ENCODE peak calls at places on chromosomes 3 and 15, in nine cellular contexts. R, S, L, M, K, P, V, C and H are unnamed samples.

GRCh38 chr15:77821188-77821958 is 188.7 kb upstream of the LINGO1 start:
- DNase-seq in R (peak), S (peak), L (no peak), M (peak), K (no peak), P (no peak), V (peak), C (peak), H (peak)

GRCh38 chr3:77079988-77080585 is 40.2 kb downstream of the ROBO2 start:
- DNase-seq in R (no peak), S (no peak), L (peak), M (no peak), K (no peak), P (no peak), V (no peak), C (no peak), H (no peak)

GRCh38 chr3:197021729-197022404 is 7.8 kb downstream of the MELTF start:
- DNase-seq in R (no peak), S (no peak), L (no peak), M (no peak), K (no peak), P (no peak), V (no peak), C (no peak), H (no peak)

GRCh38 chr3:139675327-139675726 is 2.4 kb downstream of the NMNAT3 start:
- DNase-seq in R (no peak), S (no peak), L (no peak), M (no peak), K (no peak), P (no peak), V (no peak), C (no peak), H (no peak)

GRCh38 chr3:188026191-188026968 is 127.6 kb upstream of the LPP start:
- DNase-seq in R (no peak), S (no peak), L (no peak), M (no peak), K (no peak), P (no peak), V (no peak), C (no peak), H (peak)

GRCh38 chr15:71651750-71652186 is 158.6 kb upstream of the NR2E3 start:
- DNase-seq in R (peak), S (peak), L (peak), M (peak), K (peak), P (no peak), V (no peak), C (peak), H (peak)

GRCh38 chr3:139309880-139310279 is 33.9 kb upstream of the MRPS22 start:
- DNase-seq in R (peak), S (no peak), L (no peak), M (peak), K (no peak), P (no peak), V (no peak), C (peak), H (no peak)

GRCh38 chr3:175956964-175957363 is 1097.8 kb downstream of the NAALADL2 start:
- DNase-seq in R (no peak), S (no peak), L (no peak), M (no peak), K (no peak), P (no peak), V (no peak), C (peak), H (peak)

GRCh38 chr15:92624401-92624991 is 31.1 kb downstream of the FAM174B start:
- DNase-seq in R (no peak), S (peak), L (no peak), M (no peak), K (peak), P (peak), V (peak), C (no peak), H (no peak)

GRCh38 chr15:70318594-70318993 is 220.9 kb upstream of the TLE3 start:
- DNase-seq in R (no peak), S (no peak), L (no peak), M (peak), K (no peak), P (no peak), V (no peak), C (no peak), H (no peak)

GRCh38 chr15:49196856-49197255 is 26.8 kb downstream of the GALK2 start:
- DNase-seq in R (no peak), S (no peak), L (no peak), M (no peak), K (no peak), P (no peak), V (no peak), C (no peak), H (no peak)

GRCh38 chr3:129783470-129783869 is 110.0 kb downstream of the TMCC1 start:
- DNase-seq in R (no peak), S (no peak), L (no peak), M (no peak), K (no peak), P (no peak), V (no peak), C (no peak), H (no peak)

GRCh38 chr3:133573629-133574194 is at the start of gene CDV3:
- DNase-seq in R (no peak), S (no peak), L (no peak), M (no peak), K (peak), P (no peak), V (no peak), C (no peak), H (no peak)

GRCh38 chr3:81622395-81622794 is 139.1 kb downstream of the GBE1 start:
- DNase-seq in R (no peak), S (no peak), L (no peak), M (no peak), K (no peak), P (no peak), V (no peak), C (peak), H (no peak)

GRCh38 chr3:113113361-113113760 is 98.0 kb upstream of the BOC start:
- DNase-seq in R (no peak), S (no peak), L (no peak), M (no peak), K (no peak), P (no peak), V (no peak), C (no peak), H (no peak)

GRCh38 chr15:99181544-99181943 is 67.8 kb downstream of the TTC23 start:
- DNase-seq in R (peak), S (no peak), L (peak), M (no peak), K (no peak), P (peak), V (peak), C (peak), H (no peak)

GRCh38 chr15:95829062-95829461 is 501.4 kb upstream of the NR2F2 start:
- DNase-seq in R (no peak), S (no peak), L (no peak), M (no peak), K (no peak), P (no peak), V (no peak), C (no peak), H (no peak)

GRCh38 chr15:31197497-31198414 is 96.2 kb upstream of the TRPM1 start:
- DNase-seq in R (no peak), S (peak), L (no peak), M (no peak), K (no peak), P (no peak), V (no peak), C (peak), H (peak)

GRCh38 chr15:79006071-79006470 is 61.2 kb upstream of the CTSH start:
- DNase-seq in R (no peak), S (no peak), L (no peak), M (no peak), K (no peak), P (no peak), V (no peak), C (no peak), H (no peak)

GRCh38 chr15:79002631-79003030 is 57.8 kb upstream of the CTSH start:
- DNase-seq in R (peak), S (no peak), L (no peak), M (no peak), K (no peak), P (no peak), V (no peak), C (no peak), H (peak)

GRCh38 chr15:79004336-79004735 is 59.5 kb upstream of the CTSH start:
- DNase-seq in R (peak), S (peak), L (peak), M (peak), K (no peak), P (no peak), V (no peak), C (peak), H (peak)

GRCh38 chr15:79003301-79003700 is 58.5 kb upstream of the CTSH start:
- DNase-seq in R (no peak), S (no peak), L (no peak), M (no peak), K (no peak), P (no peak), V (no peak), C (peak), H (no peak)

GRCh38 chr15:79003896-79004295 is 59.0 kb upstream of the CTSH start:
- DNase-seq in R (no peak), S (no peak), L (no peak), M (no peak), K (no peak), P (no peak), V (no peak), C (no peak), H (no peak)
- H3K4me3 ChIP-seq in R (no peak), S (no peak), L (no peak), M (no peak), K (no peak), P (no peak), V (no peak), C (no peak), H (no peak)

GRCh38 chr3:149579838-149580542 is 77.8 kb downstream of the WWTR1 start:
- DNase-seq in R (peak), S (no peak), L (no peak), M (no peak), K (no peak), P (no peak), V (no peak), C (peak), H (peak)

GRCh38 chr3:149582395-149582794 is 75.4 kb downstream of the WWTR1 start:
- DNase-seq in R (no peak), S (no peak), L (no peak), M (no peak), K (no peak), P (no peak), V (no peak), C (no peak), H (no peak)

GRCh38 chr3:149581681-149582349 is 76.0 kb downstream of the WWTR1 start:
- DNase-seq in R (peak), S (no peak), L (no peak), M (peak), K (peak), P (peak), V (no peak), C (peak), H (peak)

GRCh38 chr3:149579161-149579560 is 78.7 kb downstream of the WWTR1 start:
- DNase-seq in R (no peak), S (no peak), L (no peak), M (no peak), K (no peak), P (no peak), V (no peak), C (no peak), H (peak)

DNA sequence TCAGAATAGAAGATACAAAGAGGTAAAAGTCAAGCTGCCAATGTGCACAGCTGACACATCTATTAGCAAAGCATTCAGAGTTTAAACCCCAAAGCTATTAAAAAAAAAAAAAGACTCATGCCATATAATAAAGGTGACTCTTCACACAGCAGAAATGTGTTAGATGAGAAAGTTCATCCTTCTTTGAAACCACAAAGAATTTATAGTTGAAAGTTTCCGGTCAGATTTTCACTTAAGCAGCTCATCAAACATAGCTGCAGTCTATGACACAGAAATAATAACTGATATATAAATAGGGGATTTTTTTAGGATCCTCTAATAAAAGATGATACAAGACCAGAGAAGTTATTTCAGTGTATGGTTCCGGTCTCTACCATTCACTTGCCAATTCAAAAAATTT is 76.6 kb downstream of the WWTR1 start:
- DNase-seq in R (no peak), S (no peak), L (no peak), M (no peak), K (no peak), P (no peak), V (no peak), C (peak), H (peak)
- H3K4me3 ChIP-seq in R (no peak), S (no peak), L (no peak), M (no peak), K (no peak), P (no peak), V (no peak), C (no peak), H (no peak)

DNA sequence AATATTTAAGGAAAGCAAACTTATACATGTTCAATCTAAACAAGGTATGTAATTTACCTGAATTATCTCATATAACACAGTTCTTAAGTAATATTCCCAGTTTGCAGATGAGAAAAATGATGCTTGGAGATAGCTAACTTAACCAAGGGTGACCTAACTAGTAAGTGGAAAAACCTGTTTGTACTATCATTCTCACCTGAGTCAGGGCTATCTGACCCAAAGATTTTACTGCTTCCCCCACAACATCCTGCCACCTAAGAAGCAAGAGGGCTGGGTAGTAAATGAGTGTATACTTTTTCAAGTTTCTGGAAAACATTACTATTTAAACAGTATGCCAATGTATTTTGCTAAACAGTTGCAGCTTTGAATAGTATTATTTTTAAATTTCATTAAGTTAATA is 10.6 kb downstream of the TP63 start:
- DNase-seq in R (no peak), S (no peak), L (no peak), M (no peak), K (no peak), P (no peak), V (no peak), C (no peak), H (peak)
- H3K4me3 ChIP-seq in R (no peak), S (no peak), L (no peak), M (no peak), K (no peak), P (no peak), V (no peak), C (no peak), H (no peak)

GRCh38 chr3:28218071-28218916 is 23.1 kb upstream of the CMC1 start:
- DNase-seq in R (no peak), S (no peak), L (no peak), M (no peak), K (no peak), P (no peak), V (no peak), C (no peak), H (no peak)
- H3K4me3 ChIP-seq in R (no peak), S (no peak), L (no peak), M (no peak), K (no peak), P (no peak), V (no peak), C (no peak), H (no peak)

GRCh38 chr3:42653303-42653559 is 266 bp upstream of the ZBTB47 start:
- DNase-seq in R (no peak), S (no peak), L (no peak), M (no peak), K (no peak), P (no peak), V (no peak), C (peak), H (no peak)
- H3K4me3 ChIP-seq in R (peak), S (peak), L (peak), M (peak), K (peak), P (peak), V (peak), C (peak), H (peak)

GRCh38 chr3:43998374-43998840 is 243.3 kb upstream of the TOPAZ1 start:
- DNase-seq in R (no peak), S (no peak), L (no peak), M (no peak), K (no peak), P (no peak), V (no peak), C (peak), H (peak)
- H3K4me3 ChIP-seq in R (peak), S (peak), L (peak), M (peak), K (peak), P (peak), V (peak), C (peak), H (peak)

GRCh38 chr3:193975072-193975535 is 160.8 kb upstream of the HES1 start:
- DNase-seq in R (no peak), S (no peak), L (no peak), M (no peak), K (no peak), P (no peak), V (no peak), C (peak), H (no peak)
- H3K4me3 ChIP-seq in R (no peak), S (no peak), L (no peak), M (no peak), K (no peak), P (no peak), V (no peak), C (no peak), H (no peak)

GRCh38 chr3:157500232-157500631 is 3.0 kb downstream of the VEPH1 start:
- DNase-seq in R (no peak), S (peak), L (no peak), M (no peak), K (no peak), P (no peak), V (no peak), C (no peak), H (no peak)
- H3K4me3 ChIP-seq in R (no peak), S (no peak), L (no peak), M (no peak), K (no peak), P (no peak), V (no peak), C (no peak), H (no peak)

GRCh38 chr3:31289592-31289991 is 243.1 kb upstream of the STT3B start:
- DNase-seq in R (no peak), S (no peak), L (no peak), M (no peak), K (no peak), P (no peak), V (no peak), C (no peak), H (no peak)

GRCh38 chr3:31288641-31289100 is 244.1 kb upstream of the STT3B start:
- DNase-seq in R (peak), S (peak), L (no peak), M (peak), K (no peak), P (no peak), V (peak), C (peak), H (peak)

GRCh38 chr3:31290046-31290445 is 242.7 kb upstream of the STT3B start:
- DNase-seq in R (no peak), S (no peak), L (no peak), M (no peak), K (no peak), P (no peak), V (no peak), C (no peak), H (peak)

GRCh38 chr3:31285808-31286486 is 246.8 kb upstream of the STT3B start:
- DNase-seq in R (no peak), S (no peak), L (no peak), M (no peak), K (no peak), P (no peak), V (no peak), C (no peak), H (no peak)

GRCh38 chr3:31288224-31288623 is 244.5 kb upstream of the STT3B start:
- DNase-seq in R (no peak), S (no peak), L (no peak), M (no peak), K (no peak), P (no peak), V (no peak), C (no peak), H (no peak)
- H3K4me3 ChIP-seq in R (no peak), S (no peak), L (no peak), M (no peak), K (no peak), P (no peak), V (no peak), C (no peak), H (no peak)